ENCODE peak calls at places on chromosomes 1 and 21, in eight cellular contexts. C is aorta; L is GM23338; V is DND-41; E is GM06990; B is CD8-positive, alpha-beta memory T cell; G is thoracic aorta; W is tibial artery. Q is an unnamed sample. For H3K27me3, the result is how much of the 10 kb centered on the place peaks cover.

GRCh38 chr1:198205021-198205684 is 48.4 kb downstream of the NEK7 start:
- DNase-seq in C (no peak), L (no peak), V (no peak), E (no peak), B (no peak), G (no peak), W (no peak), Q (no peak)

GRCh38 chr1:7781923-7782495 is 2.1 kb upstream of the PER3 start:
- DNase-seq in C (no peak), L (no peak), V (no peak), E (peak), B (no peak), G (no peak), W (no peak), Q (no peak)

GRCh38 chr21:34986561-34987533 is 62.3 kb downstream of the RUNX1 start:
- DNase-seq in C (no peak), L (peak), V (no peak), E (peak), B (peak), G (no peak), W (no peak), Q (peak)

GRCh38 chr1:177783052-177783451 is 186.8 kb downstream of the SEC16B start:
- DNase-seq in C (no peak), L (peak), V (no peak), E (no peak), B (no peak), G (no peak), W (no peak), Q (peak)

GRCh38 chr1:189847613-189848012 is 630.1 kb downstream of the BRINP3 start:
- DNase-seq in C (no peak), L (no peak), V (no peak), E (no peak), B (no peak), G (no peak), W (no peak), Q (no peak)

GRCh38 chr21:31802331-31802730 is 70.4 kb upstream of the SCAF4 start:
- DNase-seq in C (no peak), L (peak), V (no peak), E (no peak), B (no peak), G (no peak), W (no peak), Q (no peak)

GRCh38 chr1:51898090-51898734 is 19.7 kb upstream of the NRDC start:
- DNase-seq in C (no peak), L (no peak), V (no peak), E (no peak), B (no peak), G (no peak), W (no peak), Q (no peak)

GRCh38 chr1:171251042-171251740 is 2.9 kb downstream of the FMO1 start:
- DNase-seq in C (no peak), L (peak), V (no peak), E (no peak), B (no peak), G (no peak), W (no peak), Q (peak)

GRCh38 chr1:235617808-235618207 is 31.8 kb downstream of the GNG4 start:
- DNase-seq in C (no peak), L (no peak), V (no peak), E (no peak), B (no peak), G (no peak), W (no peak), Q (no peak)

GRCh38 chr1:114315601-114316000 is 161.9 kb upstream of the SYT6 start:
- DNase-seq in C (no peak), L (no peak), V (no peak), E (no peak), B (no peak), G (no peak), W (no peak), Q (no peak)

GRCh38 chr1:149906561-149906960 is 7.2 kb downstream of the BOLA1 start:
- DNase-seq in C (no peak), L (no peak), V (no peak), E (no peak), B (no peak), G (no peak), W (no peak), Q (no peak)

GRCh38 chr1:94236630-94237290 is 624 bp downstream of the ARHGAP29 start:
- DNase-seq in C (peak), L (peak), V (peak), E (no peak), B (no peak), G (no peak), W (peak), Q (peak)

GRCh38 chr1:164256456-164256855 is 302.5 kb upstream of the PBX1 start:
- DNase-seq in C (no peak), L (no peak), V (no peak), E (no peak), B (no peak), G (no peak), W (no peak), Q (no peak)

GRCh38 chr1:119353851-119354250 is 14.7 kb upstream of the HAO2 start:
- DNase-seq in C (no peak), L (no peak), V (no peak), E (no peak), B (no peak), G (no peak), W (no peak), Q (no peak)

GRCh38 chr1:34984435-34985062 is 598 bp downstream of the TMEM35B start:
- DNase-seq in C (peak), L (no peak), V (peak), E (no peak), B (no peak), G (no peak), W (peak), Q (no peak)

GRCh38 chr21:27564684-27565280 is 597.9 kb upstream of the ADAMTS5 start:
- DNase-seq in C (no peak), L (peak), V (peak), E (no peak), B (no peak), G (no peak), W (no peak), Q (peak)

GRCh38 chr1:996851-997727 is 2.8 kb downstream of the HES4 start:
- DNase-seq in C (no peak), L (peak), V (no peak), E (no peak), B (no peak), G (no peak), W (no peak), Q (peak)

GRCh38 chr1:5998051-5998905 is 6.1 kb upstream of the NPHP4 start:
- DNase-seq in C (peak), L (no peak), V (no peak), E (no peak), B (no peak), G (no peak), W (peak), Q (no peak)

GRCh38 chr1:236038034-236038433 is 26.9 kb downstream of the NID1 start:
- DNase-seq in C (no peak), L (no peak), V (no peak), E (no peak), B (no peak), G (no peak), W (no peak), Q (no peak)

GRCh38 chr1:30572192-30572591 is 151.2 kb downstream of the MATN1 start:
- DNase-seq in C (no peak), L (no peak), V (no peak), E (no peak), B (no peak), G (no peak), W (no peak), Q (no peak)

GRCh38 chr1:45836451-45836850 is 33.0 kb downstream of the MAST2 start:
- DNase-seq in C (no peak), L (no peak), V (no peak), E (no peak), B (no peak), G (no peak), W (no peak), Q (no peak)

GRCh38 chr1:107162745-107163144 is 21.9 kb downstream of the NTNG1 start:
- DNase-seq in C (no peak), L (no peak), V (no peak), E (no peak), B (no peak), G (no peak), W (no peak), Q (no peak)

GRCh38 chr1:40783001-40783905 is at the start of gene KCNQ4:
- DNase-seq in C (peak), L (peak), V (no peak), E (no peak), B (no peak), G (no peak), W (peak), Q (peak)

GRCh38 chr1:8985915-8986813 is 40.1 kb downstream of the SLC2A7 start:
- DNase-seq in C (peak), L (no peak), V (no peak), E (no peak), B (no peak), G (peak), W (peak), Q (no peak)

GRCh38 chr1:10122926-10123325 is 87.4 kb upstream of the KIF1B start:
- DNase-seq in C (peak), L (no peak), V (no peak), E (no peak), B (no peak), G (no peak), W (no peak), Q (no peak)

GRCh38 chr1:235999259-235999925 is 65.5 kb downstream of the NID1 start:
- DNase-seq in C (no peak), L (no peak), V (no peak), E (peak), B (peak), G (no peak), W (no peak), Q (no peak)

GRCh38 chr1:244046907-244047738 is 4.0 kb upstream of the ZBTB18 start:
- DNase-seq in C (no peak), L (no peak), V (peak), E (no peak), B (no peak), G (no peak), W (no peak), Q (no peak)

GRCh38 chr1:50735443-50735842 is 224.6 kb downstream of the FAF1 start:
- DNase-seq in C (no peak), L (peak), V (no peak), E (no peak), B (no peak), G (no peak), W (no peak), Q (peak)

DNA sequence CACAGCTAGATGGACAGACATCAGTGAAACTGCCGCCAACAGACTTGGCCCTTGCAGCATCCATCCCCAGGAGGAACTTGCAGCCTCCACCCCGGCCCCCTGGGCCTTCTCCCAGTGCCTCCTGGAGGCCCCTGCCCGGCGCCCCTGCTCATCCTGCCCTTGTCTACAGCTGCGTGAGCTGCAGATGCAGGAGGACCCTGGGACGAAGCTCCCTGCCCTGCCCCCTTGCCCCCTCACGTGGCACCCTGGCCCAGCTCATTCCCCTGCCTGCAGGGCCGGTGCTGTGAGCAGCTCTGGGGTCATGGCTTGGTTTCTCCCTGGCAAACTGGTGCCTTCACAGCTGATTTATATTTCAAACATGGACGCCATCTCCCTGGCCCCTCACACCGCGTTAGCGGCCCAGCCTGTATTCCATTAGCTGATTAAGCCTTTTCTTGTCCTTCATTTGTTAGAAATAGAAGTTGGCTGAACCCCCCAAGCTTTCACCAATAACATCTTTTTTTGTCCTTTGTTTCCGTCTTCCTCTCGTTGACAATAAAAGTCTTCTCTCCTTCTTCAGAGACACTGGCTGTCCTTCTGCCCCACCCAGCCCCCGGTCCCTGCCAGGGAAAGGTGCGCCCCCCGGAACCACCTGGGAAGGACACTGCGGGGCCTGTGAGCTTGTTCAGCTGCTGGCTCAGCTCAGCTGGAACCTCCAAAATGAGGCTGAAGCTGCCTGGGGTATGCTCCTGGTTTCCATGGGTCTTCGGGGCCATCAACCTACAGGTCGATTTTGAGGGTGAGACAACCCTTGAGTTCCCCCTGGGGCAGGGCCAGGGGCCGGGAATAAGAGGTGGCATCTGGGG is 34.0 kb upstream of the SLC19A1 start:
- DNase-seq in C (no peak), L (no peak), V (no peak), E (no peak), B (no peak), G (no peak), W (peak), Q (no peak)
- H3K27me3 ChIP-seq in C (under half), L (under half), V (under half), E (under half), B (under half), G (under half), W (under half), Q (under half)

GRCh38 chr1:22340066-22340465 is 111.6 kb upstream of the ZBTB40 start:
- DNase-seq in C (no peak), L (no peak), V (no peak), E (no peak), B (no peak), G (no peak), W (no peak), Q (no peak)
- H3K27me3 ChIP-seq in C (under half), L (under half), V (under half), E (under half), B (under half), G (under half), W (under half), Q (under half)

GRCh38 chr21:36541721-36542139 is 61.8 kb upstream of the CLDN14 start:
- DNase-seq in C (no peak), L (no peak), V (no peak), E (no peak), B (no peak), G (no peak), W (no peak), Q (no peak)

GRCh38 chr21:36543924-36544323 is 64.0 kb upstream of the CLDN14 start:
- DNase-seq in C (no peak), L (no peak), V (no peak), E (no peak), B (no peak), G (no peak), W (peak), Q (no peak)

GRCh38 chr21:36544545-36544944 is 64.6 kb upstream of the CLDN14 start:
- DNase-seq in C (no peak), L (no peak), V (no peak), E (no peak), B (no peak), G (no peak), W (peak), Q (no peak)

GRCh38 chr21:36540700-36541099 is 60.8 kb upstream of the CLDN14 start:
- DNase-seq in C (no peak), L (no peak), V (no peak), E (no peak), B (no peak), G (no peak), W (peak), Q (no peak)

GRCh38 chr21:36542312-36543101 is 62.6 kb upstream of the CLDN14 start:
- DNase-seq in C (no peak), L (peak), V (no peak), E (peak), B (no peak), G (no peak), W (peak), Q (peak)
- H3K27me3 ChIP-seq in C (under half), L (under half), V (under half), E (under half), B (under half), G (under half), W (under half), Q (under half)

GRCh38 chr1:24990136-24990535 is 60.1 kb upstream of the RUNX3 start:
- DNase-seq in C (no peak), L (no peak), V (no peak), E (no peak), B (no peak), G (no peak), W (no peak), Q (no peak)

GRCh38 chr1:24987875-24988559 is 57.9 kb upstream of the RUNX3 start:
- DNase-seq in C (no peak), L (no peak), V (no peak), E (no peak), B (no peak), G (no peak), W (no peak), Q (no peak)

GRCh38 chr1:24988560-24988912 is 58.5 kb upstream of the RUNX3 start:
- DNase-seq in C (no peak), L (no peak), V (no peak), E (no peak), B (no peak), G (no peak), W (no peak), Q (no peak)

GRCh38 chr1:24987424-24987823 is 57.3 kb upstream of the RUNX3 start:
- DNase-seq in C (no peak), L (no peak), V (no peak), E (no peak), B (no peak), G (no peak), W (no peak), Q (no peak)

GRCh38 chr1:24989082-24989481 is 59.0 kb upstream of the RUNX3 start:
- DNase-seq in C (no peak), L (no peak), V (no peak), E (no peak), B (no peak), G (no peak), W (no peak), Q (no peak)
- H3K27me3 ChIP-seq in C (under half), L (under half), V (under half), E (under half), B (under half), G (under half), W (under half), Q (under half)

GRCh38 chr1:152089014-152089674 is at the start of gene TCHHL1:
- DNase-seq in C (no peak), L (no peak), V (no peak), E (no peak), B (no peak), G (no peak), W (no peak), Q (no peak)
- H3K27me3 ChIP-seq in C (under half), L (under half), V (under half), E (under half), B (under half), G (under half), W (under half), Q (under half)

GRCh38 chr21:44748621-44749020 is 37.2 kb upstream of the TSPEAR start:
- DNase-seq in C (no peak), L (peak), V (no peak), E (no peak), B (no peak), G (no peak), W (no peak), Q (peak)
- H3K27me3 ChIP-seq in C (under half), L (under half), V (under half), E (under half), B (under half), G (under half), W (under half), Q (under half)

GRCh38 chr1:36778773-36779172 is 255.5 kb downstream of the GRIK3 start:
- DNase-seq in C (no peak), L (no peak), V (no peak), E (no peak), B (no peak), G (no peak), W (no peak), Q (peak)

GRCh38 chr1:36775716-36776115 is 258.6 kb downstream of the GRIK3 start:
- DNase-seq in C (no peak), L (no peak), V (no peak), E (no peak), B (no peak), G (no peak), W (no peak), Q (peak)

GRCh38 chr1:36776256-36776655 is 258.1 kb downstream of the GRIK3 start:
- DNase-seq in C (no peak), L (no peak), V (no peak), E (no peak), B (no peak), G (no peak), W (no peak), Q (no peak)

GRCh38 chr1:36773827-36774541 is 260.3 kb downstream of the GRIK3 start:
- DNase-seq in C (no peak), L (no peak), V (no peak), E (no peak), B (no peak), G (no peak), W (no peak), Q (no peak)

GRCh38 chr1:36776949-36777348 is 257.4 kb downstream of the GRIK3 start:
- DNase-seq in C (no peak), L (no peak), V (no peak), E (no peak), B (no peak), G (no peak), W (no peak), Q (no peak)
- H3K27me3 ChIP-seq in C (under half), L (under half), V (under half), E (under half), B (under half), G (under half), W (under half), Q (under half)

GRCh38 chr1:110899458-110899843 is 26.5 kb downstream of the CD53 start:
- DNase-seq in C (no peak), L (no peak), V (no peak), E (no peak), B (no peak), G (no peak), W (no peak), Q (no peak)
- H3K27me3 ChIP-seq in C (under half), L (under half), V (under half), E (under half), B (under half), G (under half), W (under half), Q (under half)

GRCh38 chr1:230396966-230397365 is 29.2 kb downstream of the PGBD5 start:
- DNase-seq in C (no peak), L (no peak), V (no peak), E (no peak), B (no peak), G (no peak), W (no peak), Q (no peak)

GRCh38 chr1:230393722-230394121 is 32.4 kb downstream of the PGBD5 start:
- DNase-seq in C (no peak), L (no peak), V (no peak), E (no peak), B (no peak), G (no peak), W (no peak), Q (no peak)

GRCh38 chr1:230394134-230394533 is 32.0 kb downstream of the PGBD5 start:
- DNase-seq in C (no peak), L (peak), V (no peak), E (no peak), B (no peak), G (no peak), W (no peak), Q (peak)

GRCh38 chr1:230394741-230395140 is 31.4 kb downstream of the PGBD5 start:
- DNase-seq in C (no peak), L (no peak), V (no peak), E (no peak), B (no peak), G (no peak), W (no peak), Q (no peak)

GRCh38 chr1:230395932-230396331 is 30.2 kb downstream of the PGBD5 start:
- DNase-seq in C (no peak), L (no peak), V (no peak), E (no peak), B (no peak), G (no peak), W (no peak), Q (no peak)
- H3K27me3 ChIP-seq in C (under half), L (under half), V (under half), E (under half), B (under half), G (under half), W (under half), Q (under half)

DNA sequence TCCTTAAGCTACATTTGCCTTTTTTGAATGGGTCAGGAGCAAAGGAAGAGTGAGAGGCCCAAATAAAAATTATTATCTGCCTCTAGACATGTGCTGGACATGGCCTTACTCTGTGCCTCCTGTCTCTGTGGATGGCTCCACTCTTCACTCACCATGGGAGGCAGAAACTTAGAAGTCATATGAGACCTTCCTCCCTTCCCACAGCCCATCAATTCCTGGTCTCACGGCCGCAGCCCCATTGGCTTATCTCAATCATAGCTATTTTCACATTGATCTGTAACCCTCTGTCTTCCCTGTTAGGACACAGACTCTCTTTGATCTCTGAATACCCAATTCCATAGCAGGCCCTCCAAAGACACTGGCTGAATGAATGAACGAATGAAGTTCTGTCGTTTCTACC is 14.2 kb upstream of the ADORA1 start:
- DNase-seq in C (no peak), L (no peak), V (no peak), E (no peak), B (no peak), G (no peak), W (no peak), Q (no peak)
- H3K27me3 ChIP-seq in C (under half), L (under half), V (half or more), E (under half), B (under half), G (under half), W (under half), Q (under half)

Q was measured in H7.